ENCODE peak calls at places on chromosomes 4 and X, in eight cellular contexts. I is colonic mucosa, J is pancreas, S is SK-N-SH, N is omental fat pad, C is RWPE1, V is esophagus muscularis mucosa, W is heart right ventricle. Q is an unnamed sample.

GRCh38 chrX:6778547-6779231 is 243.8 kb upstream of the VCX3A start:
- DNase-seq in I (no peak), J (peak), S (no peak), N (no peak), C (no peak), V (no peak), W (no peak), Q (no peak)

GRCh38 chr4:83387922-83388676 is 53.5 kb upstream of the HPSE start:
- DNase-seq in I (no peak), J (peak), S (no peak), N (no peak), C (no peak), V (no peak), W (no peak), Q (peak)

GRCh38 chr4:80322716-80323115 is 12.8 kb upstream of the CFAP299 start:
- DNase-seq in I (no peak), J (no peak), S (no peak), N (no peak), C (peak), V (no peak), W (no peak), Q (peak)

GRCh38 chrX:47498411-47498810 is 15.4 kb upstream of the ZNF41 start:
- DNase-seq in I (no peak), J (no peak), S (no peak), N (no peak), C (no peak), V (no peak), W (no peak), Q (no peak)

GRCh38 chr4:94488667-94489066 is 36.9 kb downstream of the PDLIM5 start:
- DNase-seq in I (no peak), J (no peak), S (no peak), N (no peak), C (peak), V (no peak), W (no peak), Q (no peak)

GRCh38 chr4:61541474-61541873 is 341.3 kb downstream of the ADGRL3 start:
- DNase-seq in I (no peak), J (no peak), S (no peak), N (no peak), C (no peak), V (no peak), W (no peak), Q (no peak)

GRCh38 chrX:100659431-100660137 is 15.6 kb downstream of the SRPX2 start:
- DNase-seq in I (peak), J (no peak), S (no peak), N (no peak), C (no peak), V (no peak), W (no peak), Q (no peak)

GRCh38 chrX:8987672-8988250 is 46.2 kb downstream of the FAM9B start:
- DNase-seq in I (no peak), J (no peak), S (no peak), N (no peak), C (no peak), V (no peak), W (no peak), Q (peak)

GRCh38 chr4:18033111-18034085 is 11.8 kb upstream of the LCORL start:
- DNase-seq in I (no peak), J (no peak), S (no peak), N (no peak), C (no peak), V (no peak), W (no peak), Q (no peak)

GRCh38 chr4:76003620-76004019 is 3.7 kb downstream of the CXCL9 start:
- DNase-seq in I (no peak), J (no peak), S (no peak), N (no peak), C (no peak), V (no peak), W (no peak), Q (no peak)

GRCh38 chr4:113945906-113946305 is 33.5 kb downstream of the ARSJ start:
- DNase-seq in I (no peak), J (no peak), S (no peak), N (no peak), C (no peak), V (no peak), W (no peak), Q (no peak)

GRCh38 chrX:39613508-39613921 is 484.2 kb downstream of the BCOR start:
- DNase-seq in I (peak), J (peak), S (peak), N (no peak), C (peak), V (no peak), W (peak), Q (peak)

GRCh38 chr4:141347738-141348524 is 127.2 kb downstream of the ZNF330 start:
- DNase-seq in I (no peak), J (no peak), S (no peak), N (no peak), C (no peak), V (no peak), W (no peak), Q (no peak)

GRCh38 chr4:106978046-106978774 is 57.9 kb downstream of the DKK2 start:
- DNase-seq in I (no peak), J (no peak), S (no peak), N (no peak), C (no peak), V (no peak), W (no peak), Q (no peak)

GRCh38 chrX:80749404-80749803 is 60.3 kb downstream of the BRWD3 start:
- DNase-seq in I (no peak), J (no peak), S (no peak), N (no peak), C (no peak), V (no peak), W (no peak), Q (no peak)

GRCh38 chr4:155012469-155012868 is 196.0 kb upstream of the NPY2R start:
- DNase-seq in I (no peak), J (no peak), S (no peak), N (no peak), C (no peak), V (no peak), W (no peak), Q (no peak)

GRCh38 chr4:89056953-89057398 is at the start of gene FAM13A:
- DNase-seq in I (peak), J (peak), S (no peak), N (peak), C (peak), V (peak), W (peak), Q (peak)

GRCh38 chrX:30027636-30028035 is 187.7 kb upstream of the MAGEB2 start:
- DNase-seq in I (no peak), J (no peak), S (no peak), N (no peak), C (no peak), V (no peak), W (no peak), Q (no peak)

GRCh38 chr4:88429401-88429800 is 27.5 kb upstream of the HERC5 start:
- DNase-seq in I (no peak), J (no peak), S (no peak), N (no peak), C (no peak), V (no peak), W (no peak), Q (no peak)

GRCh38 chrX:30317308-30317707 is 8.1 kb upstream of the NR0B1 start:
- DNase-seq in I (no peak), J (no peak), S (no peak), N (no peak), C (no peak), V (no peak), W (no peak), Q (no peak)

GRCh38 chrX:70434914-70435586 is 9.6 kb upstream of the DLG3 start:
- DNase-seq in I (no peak), J (no peak), S (no peak), N (no peak), C (no peak), V (no peak), W (peak), Q (peak)

GRCh38 chrX:78330068-78330467 is 2.7 kb upstream of the CYSLTR1 start:
- DNase-seq in I (no peak), J (no peak), S (no peak), N (no peak), C (no peak), V (no peak), W (no peak), Q (no peak)

GRCh38 chrX:3712080-3712869 is 1.2 kb downstream of the PRKX start:
- DNase-seq in I (peak), J (no peak), S (no peak), N (no peak), C (no peak), V (no peak), W (no peak), Q (peak)

GRCh38 chr4:26176621-26177121 is 144.1 kb upstream of the RBPJ start:
- DNase-seq in I (no peak), J (no peak), S (no peak), N (no peak), C (peak), V (no peak), W (no peak), Q (no peak)

GRCh38 chrX:97842468-97843199 is 958.9 kb downstream of the RPA4 start:
- DNase-seq in I (no peak), J (no peak), S (peak), N (no peak), C (no peak), V (no peak), W (no peak), Q (no peak)

GRCh38 chr4:34723606-34724005 is 1520.7 kb downstream of the ARAP2 start:
- DNase-seq in I (no peak), J (no peak), S (no peak), N (no peak), C (no peak), V (no peak), W (no peak), Q (no peak)

GRCh38 chr4:34721835-34722234 is 1522.5 kb downstream of the ARAP2 start:
- DNase-seq in I (no peak), J (no peak), S (no peak), N (no peak), C (no peak), V (no peak), W (no peak), Q (no peak)

GRCh38 chr4:34720563-34720962 is 1523.8 kb downstream of the ARAP2 start:
- DNase-seq in I (no peak), J (no peak), S (peak), N (no peak), C (peak), V (no peak), W (no peak), Q (no peak)
- TF ChIP-seq CTCF in I (no peak), J (no peak), S (peak), N (no peak), C (peak), V (no peak), W (no peak), Q (no peak)

DNA sequence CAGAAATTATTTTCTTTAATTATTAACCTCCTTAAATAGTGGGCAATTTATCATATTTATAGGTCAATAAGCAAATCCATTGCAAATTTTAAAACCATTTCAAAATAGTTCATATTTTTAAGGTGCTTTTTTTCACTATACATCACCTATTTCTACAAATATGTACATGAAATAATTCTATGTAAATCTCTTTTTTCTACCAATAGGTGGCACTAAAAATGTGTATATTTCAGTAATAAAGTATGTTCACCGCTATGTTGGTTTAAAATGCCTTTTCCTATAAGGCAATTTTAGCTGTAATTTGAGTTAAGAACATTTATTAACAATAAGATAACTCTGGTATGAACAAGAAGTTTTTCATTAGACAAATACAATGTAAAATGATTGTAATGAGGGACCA is 672.2 kb downstream of the KCTD8 start:
- DNase-seq in I (no peak), J (no peak), S (peak), N (no peak), C (peak), V (no peak), W (no peak), Q (no peak)
- TF ChIP-seq CTCF in I (no peak), J (no peak), S (peak), N (no peak), C (peak), V (peak), W (no peak), Q (peak)

DNA sequence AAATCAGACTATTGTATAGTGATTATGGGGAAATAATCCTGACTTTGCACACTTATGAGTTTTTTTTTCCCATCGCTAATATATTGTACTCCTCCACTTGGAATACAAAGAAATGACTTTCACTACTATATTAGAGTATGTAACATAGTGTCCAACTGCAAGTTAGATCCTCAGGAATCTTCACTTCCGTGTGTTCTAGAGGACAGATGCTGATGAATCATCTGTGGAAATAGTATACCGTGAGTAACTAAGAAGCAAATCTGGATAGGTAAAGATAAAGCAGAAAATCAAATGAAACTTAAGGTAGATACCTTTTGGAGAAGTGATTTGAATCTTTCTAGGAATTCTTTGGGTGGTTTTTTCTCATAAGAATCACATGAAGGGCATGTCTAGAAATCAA is 8.3 kb downstream of the IL21 start:
- DNase-seq in I (no peak), J (no peak), S (no peak), N (no peak), C (peak), V (no peak), W (no peak), Q (no peak)
- TF ChIP-seq CTCF in I (no peak), J (no peak), S (no peak), N (no peak), C (no peak), V (no peak), W (no peak), Q (no peak)

DNA sequence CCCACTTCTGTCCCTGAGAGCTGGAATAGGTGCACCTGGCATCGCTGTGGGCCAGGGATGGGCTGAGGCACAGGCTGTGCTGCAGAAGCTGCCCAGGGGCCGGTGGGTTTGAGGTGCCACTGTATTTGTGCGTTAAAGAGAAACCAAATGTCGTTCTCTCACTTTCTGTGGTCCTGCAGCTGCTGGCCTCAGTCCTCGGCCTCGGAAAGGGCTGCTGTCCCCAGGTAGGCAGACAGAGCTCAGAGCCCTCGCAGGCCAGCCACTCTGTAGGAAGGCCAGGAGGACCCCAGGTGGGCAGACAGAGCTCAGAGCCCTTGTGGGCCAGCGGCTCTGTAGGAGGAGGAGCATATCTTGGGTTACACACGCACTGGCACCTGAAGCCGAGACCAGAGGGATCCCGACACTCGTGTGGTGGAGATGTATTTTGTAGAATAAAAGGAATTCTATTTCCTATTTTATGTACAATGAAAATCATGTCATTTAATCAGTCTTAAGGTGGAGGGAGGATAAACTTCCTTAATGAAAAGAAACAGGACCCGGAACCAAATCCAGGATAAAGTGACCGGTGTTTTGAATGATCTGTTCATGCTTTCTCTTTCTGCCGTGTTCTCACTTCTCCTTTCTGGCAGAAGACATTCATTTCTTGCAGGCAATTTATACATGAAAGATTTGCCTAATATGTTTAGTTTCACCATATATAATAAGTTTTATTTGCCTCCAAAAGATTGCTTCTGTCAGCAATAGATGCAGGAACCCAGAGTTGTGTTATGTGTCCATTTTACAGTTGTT is 54.4 kb upstream of the HGFAC start:
- DNase-seq in I (no peak), J (no peak), S (no peak), N (no peak), C (no peak), V (no peak), W (peak), Q (no peak)
- TF ChIP-seq CTCF in I (no peak), J (no peak), S (no peak), N (no peak), C (no peak), V (no peak), W (no peak), Q (no peak)

DNA sequence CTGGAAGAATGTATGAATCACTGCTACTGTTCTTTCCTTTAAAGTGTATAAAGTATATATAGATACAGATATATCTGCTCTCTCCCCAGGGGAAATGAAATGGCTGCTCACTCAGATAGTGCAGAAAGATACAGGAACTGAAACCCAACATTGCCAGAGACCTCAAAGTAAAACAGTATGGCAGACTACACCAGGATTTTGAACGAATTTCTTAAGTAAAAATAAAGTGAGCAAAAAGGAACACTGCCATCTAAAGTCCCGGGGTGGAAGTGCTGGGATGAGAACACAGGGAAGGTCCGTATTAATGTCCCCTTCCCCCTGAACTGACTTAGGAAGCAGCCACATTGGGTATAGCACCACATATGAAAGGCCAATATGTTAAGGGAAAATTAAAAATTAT is 93.4 kb downstream of the TMA16 start:
- DNase-seq in I (no peak), J (no peak), S (peak), N (no peak), C (no peak), V (no peak), W (no peak), Q (peak)
- TF ChIP-seq CTCF in I (no peak), J (no peak), S (peak), N (no peak), C (no peak), V (no peak), W (no peak), Q (no peak)

GRCh38 chr4:6795821-6796220 is 13.3 kb downstream of the KIAA0232 start:
- DNase-seq in I (peak), J (no peak), S (no peak), N (no peak), C (no peak), V (no peak), W (no peak), Q (no peak)

GRCh38 chr4:6799091-6799490 is 16.6 kb downstream of the KIAA0232 start:
- DNase-seq in I (no peak), J (no peak), S (no peak), N (no peak), C (no peak), V (no peak), W (no peak), Q (no peak)

GRCh38 chr4:6794189-6794588 is 11.7 kb downstream of the KIAA0232 start:
- DNase-seq in I (no peak), J (no peak), S (no peak), N (no peak), C (no peak), V (no peak), W (no peak), Q (no peak)
- TF ChIP-seq CTCF in I (no peak), J (no peak), S (no peak), N (no peak), C (no peak), V (no peak), W (no peak), Q (no peak)

GRCh38 chrX:121836000-121836399 is 788.6 kb downstream of the GLUD2 start:
- DNase-seq in I (no peak), J (no peak), S (no peak), N (no peak), C (no peak), V (no peak), W (no peak), Q (no peak)
- TF ChIP-seq CTCF in I (no peak), J (no peak), S (no peak), N (no peak), C (no peak), V (no peak), W (no peak), Q (no peak)

GRCh38 chr4:163758032-163758431 is 263.5 kb downstream of the TMA16 start:
- DNase-seq in I (no peak), J (no peak), S (no peak), N (no peak), C (no peak), V (no peak), W (no peak), Q (no peak)

DNA sequence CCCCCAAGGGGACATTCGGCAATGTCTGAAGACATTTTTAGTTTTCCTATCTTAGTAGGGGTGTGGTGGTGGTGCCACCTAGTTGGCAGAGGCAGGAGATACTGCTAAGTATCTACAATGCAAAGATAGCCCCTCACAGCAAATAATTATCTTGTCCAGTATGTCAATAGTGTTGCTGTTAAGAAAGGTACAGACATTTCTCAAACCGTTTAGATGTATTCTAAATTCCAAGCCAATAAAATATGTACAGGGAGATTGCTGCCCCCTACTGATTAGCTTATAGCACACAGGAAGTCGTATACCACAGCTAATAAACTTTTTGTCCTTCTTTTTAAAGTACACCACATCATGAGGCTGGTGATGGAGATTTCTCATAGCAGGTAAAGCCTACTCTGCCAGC is 260.5 kb downstream of the TMA16 start:
- DNase-seq in I (no peak), J (no peak), S (no peak), N (no peak), C (peak), V (no peak), W (no peak), Q (no peak)
- TF ChIP-seq CTCF in I (no peak), J (no peak), S (peak), N (no peak), C (no peak), V (peak), W (no peak), Q (peak)

Q was measured in activated CD8-positive, alpha-beta T cell treated with anti-CD3 and anti-CD28 coated beads for 36 hours.